ENCODE peak calls at places on chromosomes 12 and 14, in nine cellular contexts. E is CD4-positive, alpha-beta memory T cell; G is IMR-90; M is upper lobe of right lung; Z is right atrium auricular region; R is CD8-positive, alpha-beta memory T cell; K is tibial artery; C is A549; I is breast epithelium. V is an unnamed sample. For H3K4me1, the result is how much of the 10 kb centered on the place peaks cover.

GRCh38 chr14:102962111-102962627 is 39.7 kb downstream of the AMN start:
- DNase-seq in E (no peak), G (no peak), M (no peak), Z (no peak), R (no peak), K (no peak), C (no peak), I (no peak), V (no peak)

GRCh38 chr14:24851837-24852236 is 198.1 kb downstream of the STXBP6 start:
- DNase-seq in E (no peak), G (peak), M (no peak), Z (no peak), R (no peak), K (no peak), C (no peak), I (no peak), V (no peak)

GRCh38 chr12:104333692-104334255 is 30.2 kb downstream of the EID3 start:
- DNase-seq in E (no peak), G (no peak), M (no peak), Z (no peak), R (no peak), K (no peak), C (no peak), I (no peak), V (no peak)

GRCh38 chr12:93244514-93245077 is 133.1 kb upstream of the NUDT4 start:
- DNase-seq in E (no peak), G (no peak), M (no peak), Z (no peak), R (no peak), K (no peak), C (no peak), I (no peak), V (no peak)

GRCh38 chr14:68528031-68528687 is 264.7 kb downstream of the ZFP36L1 start:
- DNase-seq in E (no peak), G (no peak), M (no peak), Z (no peak), R (no peak), K (no peak), C (no peak), I (no peak), V (no peak)

GRCh38 chr12:58557156-58557555 is 363.1 kb downstream of the LRIG3 start:
- DNase-seq in E (no peak), G (peak), M (no peak), Z (no peak), R (no peak), K (no peak), C (no peak), I (no peak), V (peak)

GRCh38 chr12:94304566-94305061 is 155.1 kb downstream of the CEP83 start:
- DNase-seq in E (no peak), G (peak), M (no peak), Z (no peak), R (no peak), K (no peak), C (no peak), I (no peak), V (no peak)

GRCh38 chr14:20494935-20495766 is 10.2 kb upstream of the RNASE10 start:
- DNase-seq in E (no peak), G (peak), M (no peak), Z (no peak), R (no peak), K (no peak), C (no peak), I (no peak), V (peak)

GRCh38 chr12:104669851-104670337 is 213.1 kb downstream of the CHST11 start:
- DNase-seq in E (no peak), G (peak), M (peak), Z (no peak), R (peak), K (peak), C (no peak), I (no peak), V (no peak)

GRCh38 chr14:80664576-80664975 is 277.0 kb downstream of the CEP128 start:
- DNase-seq in E (no peak), G (peak), M (no peak), Z (no peak), R (no peak), K (no peak), C (no peak), I (no peak), V (peak)

DNA sequence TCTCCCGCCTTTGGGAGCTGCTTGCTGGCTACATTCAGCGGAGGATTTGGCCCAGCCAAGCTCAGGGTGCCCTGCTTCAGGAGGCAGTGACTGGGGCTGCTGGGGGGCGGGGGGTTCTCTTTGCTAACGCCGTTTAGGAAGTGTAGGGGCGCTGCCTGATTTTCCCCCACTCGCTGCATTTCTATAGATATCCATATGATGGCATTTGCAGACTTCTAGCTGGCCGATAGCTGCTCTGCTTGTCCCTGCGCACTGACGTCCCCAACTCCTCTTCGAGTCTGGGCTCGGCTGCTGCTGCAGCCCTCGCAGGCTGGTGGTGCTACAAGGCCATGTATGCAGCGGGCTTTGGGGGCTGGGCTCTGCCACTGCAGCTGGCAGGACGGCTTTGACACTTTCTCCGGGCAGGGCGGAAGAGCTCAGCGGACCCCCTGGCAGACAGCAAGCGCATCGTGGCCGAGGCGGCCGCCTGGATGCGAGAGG is 3.1 kb downstream of the LRFN5 start:
- DNase-seq in E (no peak), G (peak), M (peak), Z (no peak), R (no peak), K (peak), C (no peak), I (no peak), V (peak)
- H3K4me3 ChIP-seq in E (no peak), G (peak), M (peak), Z (peak), R (no peak), K (peak), C (peak), I (peak), V (peak)

GRCh38 chr14:58717821-58718220 is 80.1 kb downstream of the DACT1 start:
- DNase-seq in E (no peak), G (peak), M (no peak), Z (no peak), R (no peak), K (no peak), C (no peak), I (no peak), V (no peak)
- H3K4me1 ChIP-seq in E (under half), G (under half), M (under half), Z (under half), R (under half), K (under half), C (under half), I (under half), V (under half)

GRCh38 chr12:51832708-51833107 is 15.8 kb downstream of the FIGNL2 start:
- DNase-seq in E (no peak), G (no peak), M (no peak), Z (no peak), R (no peak), K (no peak), C (no peak), I (no peak), V (no peak)
- H3K4me3 ChIP-seq in E (no peak), G (no peak), M (no peak), Z (no peak), R (no peak), K (no peak), C (no peak), I (no peak), V (no peak)

DNA sequence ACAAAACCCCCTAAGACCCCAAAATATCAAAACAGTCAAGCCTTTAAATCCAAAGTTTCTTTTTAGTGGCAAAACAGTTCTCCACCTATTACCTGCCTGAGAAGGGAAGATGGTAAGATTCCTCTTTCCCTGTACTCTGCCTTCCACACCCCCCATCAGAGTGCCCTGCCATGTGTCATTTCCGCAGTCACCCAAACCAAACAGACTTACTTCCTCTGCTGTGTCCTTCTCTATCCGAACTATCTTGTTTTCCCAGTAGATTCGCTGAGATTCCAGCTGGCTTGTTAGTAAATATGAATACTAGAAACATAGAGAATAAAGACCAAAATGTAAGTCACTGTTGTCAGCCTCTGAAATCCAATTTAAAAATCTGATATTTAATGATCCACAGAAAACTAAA is 30.4 kb downstream of the BRAP start:
- DNase-seq in E (no peak), G (no peak), M (no peak), Z (no peak), R (no peak), K (no peak), C (no peak), I (no peak), V (no peak)
- H3K4me1 ChIP-seq in E (under half), G (under half), M (under half), Z (under half), R (under half), K (under half), C (under half), I (under half), V (under half)

GRCh38 chr14:36229262-36229661 is 52.7 kb upstream of the PTCSC3 start:
- DNase-seq in E (no peak), G (no peak), M (no peak), Z (no peak), R (no peak), K (no peak), C (no peak), I (no peak), V (no peak)
- H3K4me3 ChIP-seq in E (no peak), G (no peak), M (no peak), Z (no peak), R (no peak), K (no peak), C (no peak), I (no peak), V (no peak)

GRCh38 chr12:76081909-76082308 is 2.6 kb downstream of the NAP1L1 start:
- DNase-seq in E (no peak), G (no peak), M (no peak), Z (no peak), R (no peak), K (no peak), C (no peak), I (no peak), V (no peak)

GRCh38 chr12:76084277-76085158 is at the start of gene NAP1L1:
- DNase-seq in E (peak), G (peak), M (peak), Z (peak), R (peak), K (peak), C (peak), I (peak), V (peak)

GRCh38 chr12:76085159-76085868 is 829 bp upstream of the NAP1L1 start:
- DNase-seq in E (peak), G (peak), M (no peak), Z (no peak), R (peak), K (no peak), C (no peak), I (no peak), V (no peak)

GRCh38 chr12:76083761-76084276 is 666 bp downstream of the NAP1L1 start:
- DNase-seq in E (peak), G (peak), M (peak), Z (no peak), R (peak), K (peak), C (peak), I (peak), V (peak)

GRCh38 chr12:76083246-76083735 is 1.2 kb downstream of the NAP1L1 start:
- DNase-seq in E (no peak), G (no peak), M (no peak), Z (no peak), R (no peak), K (no peak), C (no peak), I (no peak), V (no peak)
- H3K4me1 ChIP-seq in E (half or more), G (under half), M (under half), Z (under half), R (under half), K (under half), C (under half), I (under half), V (under half)

DNA sequence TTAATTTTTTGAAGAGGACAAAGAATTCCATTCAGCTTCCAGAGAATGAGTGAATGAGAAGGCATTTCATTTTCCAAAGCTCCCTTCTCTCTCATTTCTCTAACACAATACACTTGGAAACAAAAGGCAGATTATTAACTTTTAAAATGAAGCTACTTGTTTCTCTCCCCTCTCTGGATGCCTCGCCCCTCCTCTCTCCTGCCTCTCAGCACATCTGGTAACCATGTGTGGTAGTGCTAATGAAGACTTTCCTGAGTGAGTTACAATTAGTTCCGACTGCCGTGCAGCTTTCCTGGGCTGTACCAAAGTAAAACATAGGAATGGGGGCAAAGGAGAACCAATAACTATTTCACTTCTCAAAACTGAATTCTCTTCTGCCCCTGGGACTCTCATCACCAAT is 84.7 kb upstream of the SOX5 start:
- DNase-seq in E (no peak), G (peak), M (no peak), Z (no peak), R (no peak), K (no peak), C (no peak), I (no peak), V (no peak)
- H3K4me3 ChIP-seq in E (no peak), G (no peak), M (no peak), Z (no peak), R (no peak), K (no peak), C (no peak), I (no peak), V (no peak)

DNA sequence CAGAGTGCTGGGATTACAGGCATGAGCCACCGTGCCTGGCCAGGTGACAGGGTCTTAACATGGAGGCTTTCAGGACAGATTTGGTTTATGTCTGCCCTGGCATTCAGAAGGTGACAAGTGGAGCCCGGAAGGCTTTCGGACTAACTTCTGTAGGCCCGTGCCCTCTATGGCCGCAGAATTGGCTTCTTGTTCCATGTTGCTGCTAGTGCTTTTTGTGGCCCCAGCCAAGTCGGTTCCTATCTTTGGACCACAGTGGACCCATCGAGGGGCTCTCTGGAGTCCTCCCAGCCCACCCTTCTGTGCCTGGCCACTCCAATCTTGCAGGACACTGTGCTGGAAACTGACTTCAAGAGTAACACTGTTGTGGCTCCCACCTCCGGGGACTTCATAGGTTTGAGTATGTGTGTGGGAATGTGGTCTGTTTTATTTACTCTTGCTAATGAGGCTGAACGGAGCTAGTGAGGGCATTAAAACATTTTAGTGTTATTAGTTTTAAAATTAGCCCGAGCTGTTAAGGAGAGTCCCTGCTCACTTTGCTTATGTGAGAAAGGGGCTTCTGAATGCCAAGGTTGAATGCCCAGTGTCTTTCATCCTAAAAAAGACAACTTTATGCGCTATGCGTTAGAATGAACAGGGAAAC is 245.9 kb downstream of the CACNA1C start:
- DNase-seq in E (no peak), G (no peak), M (no peak), Z (no peak), R (no peak), K (no peak), C (no peak), I (no peak), V (no peak)
- H3K4me1 ChIP-seq in E (under half), G (under half), M (under half), Z (half or more), R (under half), K (half or more), C (under half), I (under half), V (under half)